ENCODE peak calls at places on chromosomes 3 and 15, in eight cellular contexts. F, L, O, P, A, X, Y and E are unnamed samples.

GRCh38 chr3:197882580-197882979 is 67.4 kb upstream of the RPL35A start:
- DNase-seq in F (no peak), L (no peak), O (no peak), P (no peak), A (no peak), X (no peak), Y (no peak), E (no peak)

GRCh38 chr3:151644005-151644685 is 89.6 kb upstream of the AADACL2 start:
- DNase-seq in F (no peak), L (no peak), O (no peak), P (no peak), A (no peak), X (no peak), Y (no peak), E (no peak)

GRCh38 chr15:89448825-89449224 is 47.6 kb downstream of the RHCG start:
- DNase-seq in F (no peak), L (no peak), O (no peak), P (no peak), A (no peak), X (no peak), Y (no peak), E (no peak)

GRCh38 chr3:24867783-24868182 is 373.1 kb upstream of the THRB start:
- DNase-seq in F (no peak), L (no peak), O (no peak), P (no peak), A (no peak), X (no peak), Y (no peak), E (no peak)

GRCh38 chr15:101675015-101675414 is 22.8 kb upstream of the TM2D3 start:
- DNase-seq in F (no peak), L (peak; percentile 92), O (no peak), P (no peak), A (no peak), X (no peak), Y (no peak), E (peak; percentile 74)

GRCh38 chr3:109275702-109276293 is 40.5 kb downstream of the DPPA2 start:
- DNase-seq in F (peak; percentile 65), L (peak; percentile 37), O (no peak), P (peak; percentile 74), A (peak; percentile 31), X (no peak), Y (peak; percentile 69), E (peak; percentile 50)

GRCh38 chr3:72139316-72139715 is 354.4 kb upstream of the PROK2 start:
- DNase-seq in F (no peak), L (no peak), O (no peak), P (no peak), A (no peak), X (no peak), Y (no peak), E (no peak)

GRCh38 chr3:30399394-30400181 is 206.8 kb upstream of the TGFBR2 start:
- DNase-seq in F (no peak), L (peak; percentile 38), O (no peak), P (no peak), A (no peak), X (no peak), Y (no peak), E (peak; percentile 13)

GRCh38 chr15:99996667-99997066 is 263.4 kb upstream of the LYSMD4 start:
- DNase-seq in F (no peak), L (no peak), O (no peak), P (no peak), A (no peak), X (no peak), Y (no peak), E (no peak)

GRCh38 chr3:13088020-13089006 is 15.1 kb upstream of the IQSEC1 start:
- DNase-seq in F (no peak), L (no peak), O (no peak), P (no peak), A (no peak), X (no peak), Y (no peak), E (no peak)

GRCh38 chr3:56366641-56366984 is 101.7 kb downstream of the ERC2 start:
- DNase-seq in F (no peak), L (no peak), O (no peak), P (no peak), A (no peak), X (no peak), Y (no peak), E (no peak)

GRCh38 chr3:185537369-185537970 is 14.9 kb downstream of the LIPH start:
- DNase-seq in F (peak; percentile 84), L (peak; percentile 80), O (peak; percentile 97), P (no peak), A (peak; percentile 77), X (no peak), Y (peak; percentile 87), E (peak; percentile 99)

GRCh38 chr3:197425485-197426131 is 127.2 kb upstream of the DLG1 start:
- DNase-seq in F (no peak), L (no peak), O (no peak), P (no peak), A (no peak), X (no peak), Y (no peak), E (no peak)

GRCh38 chr15:54609152-54609551 is 587.6 kb downstream of the RSL24D1 start:
- DNase-seq in F (no peak), L (no peak), O (no peak), P (no peak), A (no peak), X (no peak), Y (no peak), E (no peak)

GRCh38 chr3:46380471-46381215 is 9.9 kb downstream of the CCR5 start:
- DNase-seq in F (no peak), L (no peak), O (no peak), P (no peak), A (no peak), X (no peak), Y (no peak), E (peak; percentile 57)

GRCh38 chr15:79310985-79311900 is at the start of gene TMED3:
- DNase-seq in F (peak; percentile 91), L (peak; percentile 88), O (peak; percentile 45), P (peak; percentile 91), A (peak; percentile 79), X (peak; percentile 55), Y (peak; percentile 94), E (peak; percentile 83)
- TF ChIP-seq CTCF in F (peak; percentile 40), L (peak; percentile 42), O (peak; percentile 40), P (no peak), A (no peak), X (no peak), Y (peak; percentile 43), E (no peak)

GRCh38 chr3:15520804-15521572 is 518 bp downstream of the COLQ start:
- DNase-seq in F (no peak), L (no peak), O (no peak), P (no peak), A (no peak), X (no peak), Y (no peak), E (no peak)
- H3K4me3 ChIP-seq in F (no peak overlapping the region), L (no peak overlapping the region), O (no peak overlapping the region), P (peak overlapping the region; percentile 5), A (no peak overlapping the region), X (no peak overlapping the region), Y (no peak overlapping the region), E (no peak overlapping the region)

GRCh38 chr3:192207661-192208060 is 519.7 kb downstream of the FGF12 start:
- DNase-seq in F (no peak), L (no peak), O (no peak), P (no peak), A (no peak), X (no peak), Y (no peak), E (peak; percentile 2)
- TF ChIP-seq CTCF in F (no peak), L (no peak), O (no peak), P (no peak), A (no peak), X (no peak), Y (no peak), E (no peak)

GRCh38 chr15:43821505-43821904 is 3.0 kb downstream of the MFAP1 start:
- DNase-seq in F (no peak), L (peak; percentile 80), O (no peak), P (no peak), A (no peak), X (no peak), Y (no peak), E (no peak)
- H3K4me3 ChIP-seq in F (no peak overlapping the region), L (no peak overlapping the region), O (no peak overlapping the region), P (no peak overlapping the region), A (no peak overlapping the region), X (no peak overlapping the region), Y (no peak overlapping the region), E (no peak overlapping the region)

DNA sequence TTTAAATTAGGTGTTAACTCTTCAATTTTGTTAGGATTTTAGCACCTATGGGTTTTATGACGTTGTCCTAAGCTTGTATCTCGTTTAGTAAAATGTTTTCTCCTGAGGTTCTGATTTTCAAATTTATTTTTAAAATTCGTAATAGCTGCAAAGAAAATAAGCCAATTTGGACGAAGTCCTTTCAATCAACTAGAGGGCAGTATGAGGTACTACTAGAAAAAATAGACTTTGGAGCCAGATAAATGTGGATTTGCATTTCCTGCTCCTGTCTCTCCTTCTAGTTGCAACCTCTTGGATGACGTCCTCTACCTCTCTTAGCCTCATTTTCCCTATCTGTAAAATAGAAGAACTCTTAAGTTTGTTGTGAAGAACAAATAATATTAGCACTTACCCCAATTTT is 81.1 kb downstream of the SLTM start:
- DNase-seq in F (no peak), L (no peak), O (no peak), P (no peak), A (no peak), X (no peak), Y (peak; percentile 18), E (no peak)
- TF ChIP-seq CTCF in F (no peak), L (no peak), O (no peak), P (peak; percentile 17), A (no peak), X (no peak), Y (peak; percentile 11), E (peak; percentile 15)

DNA sequence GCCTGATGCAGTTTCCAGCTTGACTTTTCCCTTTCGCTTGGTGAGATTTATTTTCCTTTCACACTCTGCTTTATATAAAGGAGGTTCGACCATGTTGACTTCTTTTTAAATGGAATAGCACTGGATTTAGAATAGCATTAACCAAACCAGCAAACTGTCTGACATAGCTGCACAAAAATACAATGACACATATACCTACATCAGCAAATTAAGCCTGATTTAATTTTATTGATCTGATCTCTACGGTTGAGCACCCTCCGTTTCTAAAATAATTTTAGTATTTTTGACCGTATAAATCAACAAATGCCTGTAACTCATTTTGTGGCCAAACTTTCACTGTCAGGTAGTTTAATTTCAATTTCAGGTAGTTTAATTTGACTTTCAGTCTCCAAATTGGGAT is 5.8 kb upstream of the EIF5A2 start:
- DNase-seq in F (no peak), L (no peak), O (no peak), P (no peak), A (no peak), X (no peak), Y (no peak), E (no peak)
- H3K4me3 ChIP-seq in F (no peak overlapping the region), L (no peak overlapping the region), O (no peak overlapping the region), P (no peak overlapping the region), A (no peak overlapping the region), X (no peak overlapping the region), Y (no peak overlapping the region), E (no peak overlapping the region)

DNA sequence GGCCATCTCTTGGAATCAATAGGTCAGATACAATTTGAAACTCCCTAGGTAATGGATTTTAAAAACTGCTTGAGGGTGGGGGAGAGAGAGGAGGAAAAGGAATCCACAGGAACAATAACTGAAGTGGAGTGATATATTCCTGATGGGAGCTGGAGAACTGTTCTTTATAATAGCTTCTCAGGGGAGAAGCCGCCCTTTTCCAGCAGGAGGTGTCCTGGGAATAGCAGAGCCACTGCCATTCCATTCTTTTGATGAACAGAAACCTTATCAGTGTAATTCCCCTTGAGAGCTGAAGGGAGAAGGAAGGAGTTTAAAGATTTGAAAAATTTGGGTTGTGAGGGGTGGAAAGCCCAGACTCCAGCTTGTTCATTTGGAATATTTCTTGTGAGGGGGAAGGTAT is 504.9 kb upstream of the DPH6 start:
- DNase-seq in F (no peak), L (no peak), O (no peak), P (peak; percentile 39), A (no peak), X (no peak), Y (no peak), E (no peak)
- TF ChIP-seq CTCF in F (no peak), L (no peak), O (no peak), P (no peak), A (no peak), X (no peak), Y (no peak), E (no peak)